ENCODE peak calls at places on chromosomes 3 and 15, in six cellular contexts. One of them, this sample, is unnamed.

GRCh38 chr3:16908408-16908807 is 23.7 kb downstream of the PLCL2 start:
- DNase-seq in stimulated activated effector memory CD8-positive, alpha-beta T cell treated with anti-CD3 and anti-CD28 coated beads, Interleukin-12 subunit alpha, Interleukin-12 subunit beta, amount 100 ng/mL, for 72 hours: no peak
- DNase-seq in pons: no peak
- DNase-seq in activated CD4-positive, alpha-beta T cell treated with anti-CD3 and anti-CD28 coated beads for 24 hours: no peak
- DNase-seq in kidney glomerular epithelial cell: no peak
- DNase-seq in LoVo: no peak
- DNase-seq in this sample: no peak

GRCh38 chr15:78840661-78841060 is 29.4 kb upstream of the ADAMTS7 start:
- DNase-seq in stimulated activated effector memory CD8-positive, alpha-beta T cell treated with anti-CD3 and anti-CD28 coated beads, Interleukin-12 subunit alpha, Interleukin-12 subunit beta, amount 100 ng/mL, for 72 hours: no peak
- DNase-seq in pons: no peak
- DNase-seq in activated CD4-positive, alpha-beta T cell treated with anti-CD3 and anti-CD28 coated beads for 24 hours: no peak
- DNase-seq in kidney glomerular epithelial cell: no peak
- DNase-seq in LoVo: no peak
- DNase-seq in this sample: no peak

GRCh38 chr15:55960946-55961345 is 32.5 kb downstream of the NEDD4 start:
- DNase-seq in stimulated activated effector memory CD8-positive, alpha-beta T cell treated with anti-CD3 and anti-CD28 coated beads, Interleukin-12 subunit alpha, Interleukin-12 subunit beta, amount 100 ng/mL, for 72 hours: no peak
- DNase-seq in pons: no peak
- DNase-seq in activated CD4-positive, alpha-beta T cell treated with anti-CD3 and anti-CD28 coated beads for 24 hours: no peak
- DNase-seq in kidney glomerular epithelial cell: no peak
- DNase-seq in LoVo: no peak
- DNase-seq in this sample: no peak

GRCh38 chr3:111998661-111999641 is at the start of gene TAGLN3:
- DNase-seq in stimulated activated effector memory CD8-positive, alpha-beta T cell treated with anti-CD3 and anti-CD28 coated beads, Interleukin-12 subunit alpha, Interleukin-12 subunit beta, amount 100 ng/mL, for 72 hours: no peak
- DNase-seq in pons: peak; percentile 52
- DNase-seq in activated CD4-positive, alpha-beta T cell treated with anti-CD3 and anti-CD28 coated beads for 24 hours: no peak
- DNase-seq in kidney glomerular epithelial cell: peak; percentile 62
- DNase-seq in LoVo: no peak
- DNase-seq in this sample: no peak

GRCh38 chr3:148820885-148821284 is 6.7 kb upstream of the CPB1 start:
- DNase-seq in stimulated activated effector memory CD8-positive, alpha-beta T cell treated with anti-CD3 and anti-CD28 coated beads, Interleukin-12 subunit alpha, Interleukin-12 subunit beta, amount 100 ng/mL, for 72 hours: no peak
- DNase-seq in pons: no peak
- DNase-seq in activated CD4-positive, alpha-beta T cell treated with anti-CD3 and anti-CD28 coated beads for 24 hours: no peak
- DNase-seq in kidney glomerular epithelial cell: no peak
- DNase-seq in LoVo: no peak
- DNase-seq in this sample: no peak

GRCh38 chr3:141047168-141047567 is 4.0 kb upstream of the SPSB4 start:
- DNase-seq in stimulated activated effector memory CD8-positive, alpha-beta T cell treated with anti-CD3 and anti-CD28 coated beads, Interleukin-12 subunit alpha, Interleukin-12 subunit beta, amount 100 ng/mL, for 72 hours: no peak
- DNase-seq in pons: no peak
- DNase-seq in activated CD4-positive, alpha-beta T cell treated with anti-CD3 and anti-CD28 coated beads for 24 hours: no peak
- DNase-seq in kidney glomerular epithelial cell: no peak
- DNase-seq in LoVo: no peak
- DNase-seq in this sample: no peak

GRCh38 chr3:105674437-105675065 is 194.3 kb downstream of the CBLB start:
- DNase-seq in stimulated activated effector memory CD8-positive, alpha-beta T cell treated with anti-CD3 and anti-CD28 coated beads, Interleukin-12 subunit alpha, Interleukin-12 subunit beta, amount 100 ng/mL, for 72 hours: no peak
- DNase-seq in pons: no peak
- DNase-seq in activated CD4-positive, alpha-beta T cell treated with anti-CD3 and anti-CD28 coated beads for 24 hours: no peak
- DNase-seq in kidney glomerular epithelial cell: no peak
- DNase-seq in LoVo: no peak
- DNase-seq in this sample: no peak

GRCh38 chr3:193621127-193621526 is 28.1 kb downstream of the OPA1 start:
- DNase-seq in stimulated activated effector memory CD8-positive, alpha-beta T cell treated with anti-CD3 and anti-CD28 coated beads, Interleukin-12 subunit alpha, Interleukin-12 subunit beta, amount 100 ng/mL, for 72 hours: no peak
- DNase-seq in pons: peak; percentile 51
- DNase-seq in activated CD4-positive, alpha-beta T cell treated with anti-CD3 and anti-CD28 coated beads for 24 hours: no peak
- DNase-seq in kidney glomerular epithelial cell: no peak
- DNase-seq in LoVo: no peak
- DNase-seq in this sample: no peak

GRCh38 chr3:9316881-9317341 is 45.9 kb upstream of the THUMPD3 start:
- DNase-seq in stimulated activated effector memory CD8-positive, alpha-beta T cell treated with anti-CD3 and anti-CD28 coated beads, Interleukin-12 subunit alpha, Interleukin-12 subunit beta, amount 100 ng/mL, for 72 hours: no peak
- DNase-seq in pons: peak; percentile 62
- DNase-seq in activated CD4-positive, alpha-beta T cell treated with anti-CD3 and anti-CD28 coated beads for 24 hours: no peak
- DNase-seq in kidney glomerular epithelial cell: peak; percentile 37
- DNase-seq in LoVo: no peak
- DNase-seq in this sample: no peak

GRCh38 chr3:104989878-104990277 is 376.8 kb upstream of the ALCAM start:
- DNase-seq in stimulated activated effector memory CD8-positive, alpha-beta T cell treated with anti-CD3 and anti-CD28 coated beads, Interleukin-12 subunit alpha, Interleukin-12 subunit beta, amount 100 ng/mL, for 72 hours: no peak
- DNase-seq in pons: no peak
- DNase-seq in activated CD4-positive, alpha-beta T cell treated with anti-CD3 and anti-CD28 coated beads for 24 hours: no peak
- DNase-seq in kidney glomerular epithelial cell: no peak
- DNase-seq in LoVo: no peak
- DNase-seq in this sample: no peak

GRCh38 chr3:46913644-46914043 is 36.1 kb downstream of the PTH1R start:
- DNase-seq in stimulated activated effector memory CD8-positive, alpha-beta T cell treated with anti-CD3 and anti-CD28 coated beads, Interleukin-12 subunit alpha, Interleukin-12 subunit beta, amount 100 ng/mL, for 72 hours: no peak
- DNase-seq in pons: no peak
- DNase-seq in activated CD4-positive, alpha-beta T cell treated with anti-CD3 and anti-CD28 coated beads for 24 hours: no peak
- DNase-seq in kidney glomerular epithelial cell: peak; percentile 76
- DNase-seq in LoVo: peak; percentile 59
- DNase-seq in this sample: no peak

GRCh38 chr15:40941528-40942336 is 11.5 kb upstream of the CHAC1 start:
- DNase-seq in stimulated activated effector memory CD8-positive, alpha-beta T cell treated with anti-CD3 and anti-CD28 coated beads, Interleukin-12 subunit alpha, Interleukin-12 subunit beta, amount 100 ng/mL, for 72 hours: peak; percentile 72
- DNase-seq in pons: peak; percentile 32
- DNase-seq in activated CD4-positive, alpha-beta T cell treated with anti-CD3 and anti-CD28 coated beads for 24 hours: peak; percentile 46
- DNase-seq in kidney glomerular epithelial cell: peak; percentile 53
- DNase-seq in LoVo: peak; percentile 89
- DNase-seq in this sample: no peak

GRCh38 chr3:127209155-127209839 is 16.4 kb downstream of the PRR23E start:
- DNase-seq in stimulated activated effector memory CD8-positive, alpha-beta T cell treated with anti-CD3 and anti-CD28 coated beads, Interleukin-12 subunit alpha, Interleukin-12 subunit beta, amount 100 ng/mL, for 72 hours: no peak
- DNase-seq in pons: no peak
- DNase-seq in activated CD4-positive, alpha-beta T cell treated with anti-CD3 and anti-CD28 coated beads for 24 hours: no peak
- DNase-seq in kidney glomerular epithelial cell: no peak
- DNase-seq in LoVo: no peak
- DNase-seq in this sample: no peak

GRCh38 chr15:74431645-74432044 is 2.1 kb downstream of the SEMA7A start:
- DNase-seq in stimulated activated effector memory CD8-positive, alpha-beta T cell treated with anti-CD3 and anti-CD28 coated beads, Interleukin-12 subunit alpha, Interleukin-12 subunit beta, amount 100 ng/mL, for 72 hours: no peak
- DNase-seq in pons: no peak
- DNase-seq in activated CD4-positive, alpha-beta T cell treated with anti-CD3 and anti-CD28 coated beads for 24 hours: no peak
- DNase-seq in kidney glomerular epithelial cell: no peak
- DNase-seq in LoVo: no peak
- DNase-seq in this sample: no peak

GRCh38 chr3:159859424-159859823 is 129.2 kb upstream of the IL12A start:
- DNase-seq in stimulated activated effector memory CD8-positive, alpha-beta T cell treated with anti-CD3 and anti-CD28 coated beads, Interleukin-12 subunit alpha, Interleukin-12 subunit beta, amount 100 ng/mL, for 72 hours: no peak
- DNase-seq in pons: no peak
- DNase-seq in activated CD4-positive, alpha-beta T cell treated with anti-CD3 and anti-CD28 coated beads for 24 hours: no peak
- DNase-seq in kidney glomerular epithelial cell: no peak
- DNase-seq in LoVo: no peak
- DNase-seq in this sample: no peak

GRCh38 chr3:197394464-197395321 is 96.3 kb upstream of the DLG1 start:
- DNase-seq in stimulated activated effector memory CD8-positive, alpha-beta T cell treated with anti-CD3 and anti-CD28 coated beads, Interleukin-12 subunit alpha, Interleukin-12 subunit beta, amount 100 ng/mL, for 72 hours: peak; percentile 42
- DNase-seq in pons: peak; percentile 64
- DNase-seq in activated CD4-positive, alpha-beta T cell treated with anti-CD3 and anti-CD28 coated beads for 24 hours: peak; percentile 13
- DNase-seq in kidney glomerular epithelial cell: no peak
- DNase-seq in LoVo: no peak
- DNase-seq in this sample: peak; percentile 100

GRCh38 chr3:108099203-108099602 is 8.4 kb upstream of the CD47 start:
- DNase-seq in stimulated activated effector memory CD8-positive, alpha-beta T cell treated with anti-CD3 and anti-CD28 coated beads, Interleukin-12 subunit alpha, Interleukin-12 subunit beta, amount 100 ng/mL, for 72 hours: no peak
- DNase-seq in pons: no peak
- DNase-seq in activated CD4-positive, alpha-beta T cell treated with anti-CD3 and anti-CD28 coated beads for 24 hours: no peak
- DNase-seq in kidney glomerular epithelial cell: no peak
- DNase-seq in LoVo: no peak
- DNase-seq in this sample: no peak

GRCh38 chr15:39543651-39544050 is 37.2 kb upstream of the THBS1 start:
- DNase-seq in stimulated activated effector memory CD8-positive, alpha-beta T cell treated with anti-CD3 and anti-CD28 coated beads, Interleukin-12 subunit alpha, Interleukin-12 subunit beta, amount 100 ng/mL, for 72 hours: no peak
- DNase-seq in pons: no peak
- DNase-seq in activated CD4-positive, alpha-beta T cell treated with anti-CD3 and anti-CD28 coated beads for 24 hours: no peak
- DNase-seq in kidney glomerular epithelial cell: no peak
- DNase-seq in LoVo: no peak
- DNase-seq in this sample: no peak

GRCh38 chr3:188979236-188979635 is 192.5 kb upstream of the TPRG1 start:
- DNase-seq in stimulated activated effector memory CD8-positive, alpha-beta T cell treated with anti-CD3 and anti-CD28 coated beads, Interleukin-12 subunit alpha, Interleukin-12 subunit beta, amount 100 ng/mL, for 72 hours: no peak
- DNase-seq in pons: no peak
- DNase-seq in activated CD4-positive, alpha-beta T cell treated with anti-CD3 and anti-CD28 coated beads for 24 hours: no peak
- DNase-seq in kidney glomerular epithelial cell: no peak
- DNase-seq in LoVo: no peak
- DNase-seq in this sample: no peak

GRCh38 chr3:172106989-172107388 is 67.6 kb downstream of the FNDC3B start:
- DNase-seq in stimulated activated effector memory CD8-positive, alpha-beta T cell treated with anti-CD3 and anti-CD28 coated beads, Interleukin-12 subunit alpha, Interleukin-12 subunit beta, amount 100 ng/mL, for 72 hours: peak; percentile 16
- DNase-seq in pons: peak; percentile 77
- DNase-seq in activated CD4-positive, alpha-beta T cell treated with anti-CD3 and anti-CD28 coated beads for 24 hours: peak; percentile 37
- DNase-seq in kidney glomerular epithelial cell: no peak
- DNase-seq in LoVo: no peak
- DNase-seq in this sample: no peak

GRCh38 chr3:30777426-30777825 is 117.0 kb downstream of the GADL1 start:
- DNase-seq in stimulated activated effector memory CD8-positive, alpha-beta T cell treated with anti-CD3 and anti-CD28 coated beads, Interleukin-12 subunit alpha, Interleukin-12 subunit beta, amount 100 ng/mL, for 72 hours: no peak
- DNase-seq in pons: no peak
- DNase-seq in activated CD4-positive, alpha-beta T cell treated with anti-CD3 and anti-CD28 coated beads for 24 hours: no peak
- DNase-seq in kidney glomerular epithelial cell: no peak
- DNase-seq in LoVo: no peak
- DNase-seq in this sample: no peak

GRCh38 chr3:132659000-132659369 is 624 bp downstream of the ACAD11 start:
- DNase-seq in stimulated activated effector memory CD8-positive, alpha-beta T cell treated with anti-CD3 and anti-CD28 coated beads, Interleukin-12 subunit alpha, Interleukin-12 subunit beta, amount 100 ng/mL, for 72 hours: no peak
- DNase-seq in pons: peak; percentile 41
- DNase-seq in activated CD4-positive, alpha-beta T cell treated with anti-CD3 and anti-CD28 coated beads for 24 hours: no peak
- DNase-seq in kidney glomerular epithelial cell: no peak
- DNase-seq in LoVo: no peak
- DNase-seq in this sample: no peak

GRCh38 chr15:81752149-81752942 is 293.5 kb downstream of the MEX3B start:
- DNase-seq in stimulated activated effector memory CD8-positive, alpha-beta T cell treated with anti-CD3 and anti-CD28 coated beads, Interleukin-12 subunit alpha, Interleukin-12 subunit beta, amount 100 ng/mL, for 72 hours: no peak
- DNase-seq in pons: peak; percentile 55
- DNase-seq in activated CD4-positive, alpha-beta T cell treated with anti-CD3 and anti-CD28 coated beads for 24 hours: no peak
- DNase-seq in kidney glomerular epithelial cell: no peak
- DNase-seq in LoVo: peak; percentile 8
- DNase-seq in this sample: no peak

GRCh38 chr3:110656394-110656793 is 415.2 kb upstream of the NECTIN3 start:
- DNase-seq in stimulated activated effector memory CD8-positive, alpha-beta T cell treated with anti-CD3 and anti-CD28 coated beads, Interleukin-12 subunit alpha, Interleukin-12 subunit beta, amount 100 ng/mL, for 72 hours: no peak
- DNase-seq in pons: no peak
- DNase-seq in activated CD4-positive, alpha-beta T cell treated with anti-CD3 and anti-CD28 coated beads for 24 hours: no peak
- DNase-seq in kidney glomerular epithelial cell: no peak
- DNase-seq in LoVo: peak; percentile 50
- DNase-seq in this sample: no peak

GRCh38 chr3:42349765-42350594 is 60.4 kb downstream of the LYZL4 start:
- DNase-seq in stimulated activated effector memory CD8-positive, alpha-beta T cell treated with anti-CD3 and anti-CD28 coated beads, Interleukin-12 subunit alpha, Interleukin-12 subunit beta, amount 100 ng/mL, for 72 hours: no peak
- DNase-seq in pons: no peak
- DNase-seq in activated CD4-positive, alpha-beta T cell treated with anti-CD3 and anti-CD28 coated beads for 24 hours: no peak
- DNase-seq in kidney glomerular epithelial cell: no peak
- DNase-seq in LoVo: no peak
- DNase-seq in this sample: no peak

GRCh38 chr3:55661141-55661540 is 174.0 kb upstream of the WNT5A start:
- DNase-seq in stimulated activated effector memory CD8-positive, alpha-beta T cell treated with anti-CD3 and anti-CD28 coated beads, Interleukin-12 subunit alpha, Interleukin-12 subunit beta, amount 100 ng/mL, for 72 hours: no peak
- DNase-seq in pons: no peak
- DNase-seq in activated CD4-positive, alpha-beta T cell treated with anti-CD3 and anti-CD28 coated beads for 24 hours: no peak
- DNase-seq in kidney glomerular epithelial cell: no peak
- DNase-seq in LoVo: no peak
- DNase-seq in this sample: no peak

GRCh38 chr3:23877324-23877980 is 39.3 kb downstream of the NKIRAS1 start:
- DNase-seq in stimulated activated effector memory CD8-positive, alpha-beta T cell treated with anti-CD3 and anti-CD28 coated beads, Interleukin-12 subunit alpha, Interleukin-12 subunit beta, amount 100 ng/mL, for 72 hours: no peak
- DNase-seq in pons: no peak
- DNase-seq in activated CD4-positive, alpha-beta T cell treated with anti-CD3 and anti-CD28 coated beads for 24 hours: no peak
- DNase-seq in kidney glomerular epithelial cell: peak; percentile 74
- DNase-seq in LoVo: no peak
- DNase-seq in this sample: peak; percentile 74

GRCh38 chr15:45378913-45379262 is 544 bp upstream of the GATM start:
- DNase-seq in stimulated activated effector memory CD8-positive, alpha-beta T cell treated with anti-CD3 and anti-CD28 coated beads, Interleukin-12 subunit alpha, Interleukin-12 subunit beta, amount 100 ng/mL, for 72 hours: no peak
- DNase-seq in pons: peak; percentile 72
- DNase-seq in activated CD4-positive, alpha-beta T cell treated with anti-CD3 and anti-CD28 coated beads for 24 hours: no peak
- DNase-seq in kidney glomerular epithelial cell: no peak
- DNase-seq in LoVo: no peak
- DNase-seq in this sample: no peak

GRCh38 chr3:194874783-194875182 is 189.1 kb downstream of the FAM43A start:
- DNase-seq in stimulated activated effector memory CD8-positive, alpha-beta T cell treated with anti-CD3 and anti-CD28 coated beads, Interleukin-12 subunit alpha, Interleukin-12 subunit beta, amount 100 ng/mL, for 72 hours: no peak
- DNase-seq in pons: no peak
- DNase-seq in activated CD4-positive, alpha-beta T cell treated with anti-CD3 and anti-CD28 coated beads for 24 hours: no peak
- DNase-seq in kidney glomerular epithelial cell: no peak
- DNase-seq in LoVo: no peak
- DNase-seq in this sample: no peak

GRCh38 chr3:158961497-158961896 is 159.6 kb downstream of the MFSD1 start:
- DNase-seq in stimulated activated effector memory CD8-positive, alpha-beta T cell treated with anti-CD3 and anti-CD28 coated beads, Interleukin-12 subunit alpha, Interleukin-12 subunit beta, amount 100 ng/mL, for 72 hours: no peak
- DNase-seq in pons: no peak
- DNase-seq in activated CD4-positive, alpha-beta T cell treated with anti-CD3 and anti-CD28 coated beads for 24 hours: no peak
- DNase-seq in kidney glomerular epithelial cell: no peak
- DNase-seq in LoVo: no peak
- DNase-seq in this sample: no peak

GRCh38 chr3:79968418-79968817 is 200.6 kb upstream of the ROBO1 start:
- DNase-seq in stimulated activated effector memory CD8-positive, alpha-beta T cell treated with anti-CD3 and anti-CD28 coated beads, Interleukin-12 subunit alpha, Interleukin-12 subunit beta, amount 100 ng/mL, for 72 hours: no peak
- DNase-seq in pons: no peak
- DNase-seq in activated CD4-positive, alpha-beta T cell treated with anti-CD3 and anti-CD28 coated beads for 24 hours: no peak
- DNase-seq in kidney glomerular epithelial cell: no peak
- DNase-seq in LoVo: no peak
- DNase-seq in this sample: no peak

GRCh38 chr3:15064299-15064834 is 748 bp downstream of the MRPS25 start:
- DNase-seq in stimulated activated effector memory CD8-positive, alpha-beta T cell treated with anti-CD3 and anti-CD28 coated beads, Interleukin-12 subunit alpha, Interleukin-12 subunit beta, amount 100 ng/mL, for 72 hours: no peak
- DNase-seq in pons: no peak
- DNase-seq in activated CD4-positive, alpha-beta T cell treated with anti-CD3 and anti-CD28 coated beads for 24 hours: no peak
- DNase-seq in kidney glomerular epithelial cell: peak; percentile 12
- DNase-seq in LoVo: no peak
- DNase-seq in this sample: no peak

GRCh38 chr3:98901032-98901464 is 447 bp downstream of the DCBLD2 start:
- DNase-seq in stimulated activated effector memory CD8-positive, alpha-beta T cell treated with anti-CD3 and anti-CD28 coated beads, Interleukin-12 subunit alpha, Interleukin-12 subunit beta, amount 100 ng/mL, for 72 hours: no peak
- DNase-seq in pons: peak; percentile 34
- DNase-seq in activated CD4-positive, alpha-beta T cell treated with anti-CD3 and anti-CD28 coated beads for 24 hours: no peak
- DNase-seq in kidney glomerular epithelial cell: no peak
- DNase-seq in LoVo: peak; percentile 20
- DNase-seq in this sample: no peak

GRCh38 chr15:39202641-39203040 is 378.2 kb upstream of the THBS1 start:
- DNase-seq in stimulated activated effector memory CD8-positive, alpha-beta T cell treated with anti-CD3 and anti-CD28 coated beads, Interleukin-12 subunit alpha, Interleukin-12 subunit beta, amount 100 ng/mL, for 72 hours: no peak
- DNase-seq in pons: no peak
- DNase-seq in activated CD4-positive, alpha-beta T cell treated with anti-CD3 and anti-CD28 coated beads for 24 hours: no peak
- DNase-seq in kidney glomerular epithelial cell: no peak
- DNase-seq in LoVo: peak; percentile 49
- DNase-seq in this sample: no peak

GRCh38 chr3:157174265-157174615 is 14.3 kb upstream of the CCNL1 start:
- DNase-seq in stimulated activated effector memory CD8-positive, alpha-beta T cell treated with anti-CD3 and anti-CD28 coated beads, Interleukin-12 subunit alpha, Interleukin-12 subunit beta, amount 100 ng/mL, for 72 hours: no peak
- DNase-seq in pons: no peak
- DNase-seq in activated CD4-positive, alpha-beta T cell treated with anti-CD3 and anti-CD28 coated beads for 24 hours: no peak
- DNase-seq in kidney glomerular epithelial cell: peak; percentile 60
- DNase-seq in LoVo: no peak
- DNase-seq in this sample: no peak

GRCh38 chr3:174495928-174496327 is 363.2 kb upstream of the NAALADL2 start:
- DNase-seq in stimulated activated effector memory CD8-positive, alpha-beta T cell treated with anti-CD3 and anti-CD28 coated beads, Interleukin-12 subunit alpha, Interleukin-12 subunit beta, amount 100 ng/mL, for 72 hours: no peak
- DNase-seq in pons: no peak
- DNase-seq in activated CD4-positive, alpha-beta T cell treated with anti-CD3 and anti-CD28 coated beads for 24 hours: no peak
- DNase-seq in kidney glomerular epithelial cell: no peak
- DNase-seq in LoVo: no peak
- DNase-seq in this sample: no peak

GRCh38 chr3:147930417-147930816 is 521.3 kb downstream of the ZIC1 start:
- DNase-seq in stimulated activated effector memory CD8-positive, alpha-beta T cell treated with anti-CD3 and anti-CD28 coated beads, Interleukin-12 subunit alpha, Interleukin-12 subunit beta, amount 100 ng/mL, for 72 hours: no peak
- DNase-seq in pons: no peak
- DNase-seq in activated CD4-positive, alpha-beta T cell treated with anti-CD3 and anti-CD28 coated beads for 24 hours: no peak
- DNase-seq in kidney glomerular epithelial cell: peak; percentile 63
- DNase-seq in LoVo: no peak
- DNase-seq in this sample: peak; percentile 14